ENCODE peak calls at places on chromosomes 6 and 20, in six cellular contexts. One of them, this sample, is unnamed.
A peak's percentile ranks its signal among the peaks of the same experiment; 100 is the strongest.

GRCh38 chr6:164069352-164070022 is 655.0 kb downstream of the QKI start:
- DNase-seq in mesenchymal stem cell: no peak
- DNase-seq in IMR-90: no peak
- DNase-seq in H1: no peak
- DNase-seq in trophoblast cell: no peak
- DNase-seq in H9: no peak
- DNase-seq in this sample: peak; percentile 75

GRCh38 chr6:64664480-64664879 is 1028.9 kb downstream of the PHF3 start:
- DNase-seq in mesenchymal stem cell: no peak
- DNase-seq in IMR-90: no peak
- DNase-seq in H1: no peak
- DNase-seq in trophoblast cell: no peak
- DNase-seq in H9: no peak
- DNase-seq in this sample: no peak

GRCh38 chr20:29743101-29743931 is 1514.1 kb upstream of the DEFB115 start:
- DNase-seq in mesenchymal stem cell: no peak
- DNase-seq in IMR-90: no peak
- DNase-seq in H1: no peak
- DNase-seq in trophoblast cell: no peak
- DNase-seq in H9: no peak
- DNase-seq in this sample: no peak

GRCh38 chr6:159608961-159609673 is 83.9 kb downstream of the SOD2 start:
- DNase-seq in mesenchymal stem cell: no peak
- DNase-seq in IMR-90: peak; percentile 28
- DNase-seq in H1: peak; percentile 34
- DNase-seq in trophoblast cell: peak; percentile 72
- DNase-seq in H9: peak; percentile 65
- DNase-seq in this sample: no peak

GRCh38 chr6:138336221-138336620 is 41.5 kb upstream of the SMIM28 start:
- DNase-seq in mesenchymal stem cell: no peak
- DNase-seq in IMR-90: no peak
- DNase-seq in H1: no peak
- DNase-seq in trophoblast cell: no peak
- DNase-seq in H9: peak; percentile 53
- DNase-seq in this sample: no peak

GRCh38 chr6:95091823-95092436 is 485.4 kb upstream of the MANEA start:
- DNase-seq in mesenchymal stem cell: peak; percentile 66
- DNase-seq in IMR-90: peak; percentile 72
- DNase-seq in H1: no peak
- DNase-seq in trophoblast cell: peak; percentile 76
- DNase-seq in H9: no peak
- DNase-seq in this sample: peak; percentile 45

GRCh38 chr20:5065489-5066383 is 54.0 kb downstream of the PCNA start:
- DNase-seq in mesenchymal stem cell: peak; percentile 94
- DNase-seq in IMR-90: peak; percentile 97
- DNase-seq in H1: no peak
- DNase-seq in trophoblast cell: peak; percentile 99
- DNase-seq in H9: no peak
- DNase-seq in this sample: no peak

GRCh38 chr6:100440935-100441334 is 23.8 kb downstream of the SIM1 start:
- DNase-seq in mesenchymal stem cell: no peak
- DNase-seq in IMR-90: no peak
- DNase-seq in H1: no peak
- DNase-seq in trophoblast cell: no peak
- DNase-seq in H9: no peak
- DNase-seq in this sample: no peak

GRCh38 chr6:170177383-170178265 is 113.3 kb downstream of the DLL1 start:
- DNase-seq in mesenchymal stem cell: peak; percentile 5
- DNase-seq in IMR-90: no peak
- DNase-seq in H1: no peak
- DNase-seq in trophoblast cell: peak; percentile 32
- DNase-seq in H9: peak; percentile 26
- DNase-seq in this sample: no peak

GRCh38 chr6:144064831-144065668 is 30.3 kb downstream of the SF3B5 start:
- DNase-seq in mesenchymal stem cell: peak; percentile 15
- DNase-seq in IMR-90: no peak
- DNase-seq in H1: no peak
- DNase-seq in trophoblast cell: no peak
- DNase-seq in H9: no peak
- DNase-seq in this sample: peak; percentile 15

GRCh38 chr20:34185766-34186620 is 55.2 kb upstream of the ASIP start:
- DNase-seq in mesenchymal stem cell: no peak
- DNase-seq in IMR-90: no peak
- DNase-seq in H1: no peak
- DNase-seq in trophoblast cell: peak; percentile 10
- DNase-seq in H9: no peak
- DNase-seq in this sample: no peak

GRCh38 chr6:112054001-112054400 is at the start of gene CCN6:
- DNase-seq in mesenchymal stem cell: no peak
- DNase-seq in IMR-90: no peak
- DNase-seq in H1: no peak
- DNase-seq in trophoblast cell: no peak
- DNase-seq in H9: no peak
- DNase-seq in this sample: no peak

GRCh38 chr20:6566821-6567220 is 200.7 kb upstream of the BMP2 start:
- DNase-seq in mesenchymal stem cell: peak; percentile 86
- DNase-seq in IMR-90: peak; percentile 96
- DNase-seq in H1: no peak
- DNase-seq in trophoblast cell: peak; percentile 18
- DNase-seq in H9: no peak
- DNase-seq in this sample: no peak

GRCh38 chr6:166636191-166636938 is 9.3 kb upstream of the RPS6KA2 start:
- DNase-seq in mesenchymal stem cell: no peak
- DNase-seq in IMR-90: no peak
- DNase-seq in H1: no peak
- DNase-seq in trophoblast cell: no peak
- DNase-seq in H9: no peak
- DNase-seq in this sample: no peak

GRCh38 chr6:3755637-3756515 is 4.4 kb upstream of the PXDC1 start:
- DNase-seq in mesenchymal stem cell: no peak
- DNase-seq in IMR-90: no peak
- DNase-seq in H1: no peak
- DNase-seq in trophoblast cell: peak; percentile 90
- DNase-seq in H9: peak; percentile 61
- DNase-seq in this sample: no peak

GRCh38 chr6:117976030-117976651 is 69.1 kb downstream of the SLC35F1 start:
- DNase-seq in mesenchymal stem cell: peak; percentile 43
- DNase-seq in IMR-90: peak; percentile 44
- DNase-seq in H1: no peak
- DNase-seq in trophoblast cell: peak; percentile 78
- DNase-seq in H9: no peak
- DNase-seq in this sample: peak; percentile 54

GRCh38 chr20:25058051-25058796 is at the start of gene ACSS1:
- DNase-seq in mesenchymal stem cell: peak; percentile 40
- DNase-seq in IMR-90: peak; percentile 31
- DNase-seq in H1: no peak
- DNase-seq in trophoblast cell: peak; percentile 39
- DNase-seq in H9: peak; percentile 56
- DNase-seq in this sample: no peak

GRCh38 chr6:135168766-135169165 is 12.3 kb upstream of the MYB start:
- DNase-seq in mesenchymal stem cell: no peak
- DNase-seq in IMR-90: no peak
- DNase-seq in H1: no peak
- DNase-seq in trophoblast cell: no peak
- DNase-seq in H9: no peak
- DNase-seq in this sample: no peak

GRCh38 chr6:82843291-82843885 is 222.3 kb downstream of the UBE3D start:
- DNase-seq in mesenchymal stem cell: no peak
- DNase-seq in IMR-90: peak; percentile 12
- DNase-seq in H1: no peak
- DNase-seq in trophoblast cell: no peak
- DNase-seq in H9: no peak
- DNase-seq in this sample: no peak

GRCh38 chr6:111700135-111700690 is 94.5 kb upstream of the TRAF3IP2 start:
- DNase-seq in mesenchymal stem cell: no peak
- DNase-seq in IMR-90: no peak
- DNase-seq in H1: no peak
- DNase-seq in trophoblast cell: no peak
- DNase-seq in H9: no peak
- DNase-seq in this sample: no peak

GRCh38 chr6:165656581-165657324 is 6.3 kb downstream of the PDE10A start:
- DNase-seq in mesenchymal stem cell: no peak
- DNase-seq in IMR-90: no peak
- DNase-seq in H1: no peak
- DNase-seq in trophoblast cell: peak; percentile 25
- DNase-seq in H9: no peak
- DNase-seq in this sample: no peak

GRCh38 chr6:107763959-107764358 is 60.2 kb downstream of the SCML4 start:
- DNase-seq in mesenchymal stem cell: peak; percentile 49
- DNase-seq in IMR-90: peak; percentile 53
- DNase-seq in H1: no peak
- DNase-seq in trophoblast cell: no peak
- DNase-seq in H9: no peak
- DNase-seq in this sample: no peak

GRCh38 chr6:6405997-6406699 is 85.7 kb upstream of the F13A1 start:
- DNase-seq in mesenchymal stem cell: no peak
- DNase-seq in IMR-90: no peak
- DNase-seq in H1: no peak
- DNase-seq in trophoblast cell: no peak
- DNase-seq in H9: no peak
- DNase-seq in this sample: no peak

GRCh38 chr6:40611416-40611815 is 24.3 kb upstream of the LRFN2 start:
- DNase-seq in mesenchymal stem cell: no peak
- DNase-seq in IMR-90: no peak
- DNase-seq in H1: no peak
- DNase-seq in trophoblast cell: no peak
- DNase-seq in H9: no peak
- DNase-seq in this sample: no peak

GRCh38 chr6:42047790-42048405 is 2.4 kb upstream of the TAF8 start:
- DNase-seq in mesenchymal stem cell: no peak
- DNase-seq in IMR-90: no peak
- DNase-seq in H1: no peak
- DNase-seq in trophoblast cell: no peak
- DNase-seq in H9: no peak
- DNase-seq in this sample: no peak

GRCh38 chr20:38751360-38751976 is 3.2 kb downstream of the ACTR5 start:
- DNase-seq in mesenchymal stem cell: peak; percentile 46
- DNase-seq in IMR-90: peak; percentile 46
- DNase-seq in H1: no peak
- DNase-seq in trophoblast cell: peak; percentile 63
- DNase-seq in H9: no peak
- DNase-seq in this sample: no peak

GRCh38 chr6:88349511-88349910 is 183.4 kb upstream of the CNR1 start:
- DNase-seq in mesenchymal stem cell: no peak
- DNase-seq in IMR-90: no peak
- DNase-seq in H1: no peak
- DNase-seq in trophoblast cell: no peak
- DNase-seq in H9: no peak
- DNase-seq in this sample: no peak

GRCh38 chr6:138509371-138509770 is 10.1 kb upstream of the NHSL1 start:
- DNase-seq in mesenchymal stem cell: peak; percentile 32
- DNase-seq in IMR-90: peak; percentile 52
- DNase-seq in H1: no peak
- DNase-seq in trophoblast cell: peak; percentile 71
- DNase-seq in H9: no peak
- DNase-seq in this sample: no peak

GRCh38 chr6:158869010-158869603 is 49.9 kb upstream of the EZR start:
- DNase-seq in mesenchymal stem cell: no peak
- DNase-seq in IMR-90: no peak
- DNase-seq in H1: no peak
- DNase-seq in trophoblast cell: peak; percentile 82
- DNase-seq in H9: peak; percentile 89
- DNase-seq in this sample: peak; percentile 26

GRCh38 chr6:151142676-151143075 is 97.1 kb upstream of the AKAP12 start:
- DNase-seq in mesenchymal stem cell: no peak
- DNase-seq in IMR-90: no peak
- DNase-seq in H1: no peak
- DNase-seq in trophoblast cell: no peak
- DNase-seq in H9: no peak
- DNase-seq in this sample: no peak

GRCh38 chr6:141403827-141404226 is 728.9 kb upstream of the GJE1 start:
- DNase-seq in mesenchymal stem cell: no peak
- DNase-seq in IMR-90: no peak
- DNase-seq in H1: no peak
- DNase-seq in trophoblast cell: no peak
- DNase-seq in H9: no peak
- DNase-seq in this sample: no peak

GRCh38 chr20:3679749-3680700 is 1.8 kb downstream of the ADAM33 start:
- DNase-seq in mesenchymal stem cell: peak; percentile 56
- DNase-seq in IMR-90: peak; percentile 48
- DNase-seq in H1: no peak
- DNase-seq in trophoblast cell: no peak
- DNase-seq in H9: no peak
- DNase-seq in this sample: no peak

GRCh38 chr6:73362358-73362757 is at the start of gene KHDC3L:
- DNase-seq in mesenchymal stem cell: no peak
- DNase-seq in IMR-90: no peak
- DNase-seq in H1: no peak
- DNase-seq in trophoblast cell: no peak
- DNase-seq in H9: no peak
- DNase-seq in this sample: no peak

DNA sequence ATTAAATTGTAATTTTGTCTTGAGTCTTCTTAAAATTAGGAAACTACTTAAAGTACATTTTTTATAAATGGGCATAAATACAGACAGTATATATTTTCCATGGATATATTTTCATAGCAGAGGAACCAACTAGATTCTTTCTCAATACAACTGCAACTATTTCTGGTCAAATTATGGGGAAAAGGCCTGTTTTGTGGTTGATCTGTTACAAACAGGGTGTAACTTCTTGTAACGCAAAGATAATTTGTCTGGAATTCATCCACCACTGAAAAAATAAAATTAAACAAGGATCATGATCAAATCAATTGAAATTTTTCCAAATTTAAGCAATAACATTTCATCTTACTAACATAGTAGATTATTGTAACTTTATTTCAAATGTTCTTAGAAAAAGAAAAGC is 67.2 kb upstream of the RNF146 start:
- DNase-seq in mesenchymal stem cell: no peak
- DNase-seq in IMR-90: no peak
- DNase-seq in H1: no peak
- DNase-seq in trophoblast cell: no peak
- DNase-seq in H9: no peak
- DNase-seq in this sample: no peak
- H4K91ac ChIP-seq in mesenchymal stem cell: no peak overlapping the region
- H4K91ac ChIP-seq in IMR-90: no peak overlapping the region
- H4K91ac ChIP-seq in H1: no peak overlapping the region
- H4K91ac ChIP-seq in trophoblast cell: no peak overlapping the region
- H4K91ac ChIP-seq in H9: no peak overlapping the region
- H4K91ac ChIP-seq in this sample: no peak overlapping the region

GRCh38 chr6:83849127-83849526 is 4.0 kb upstream of the RIPPLY2 start:
- DNase-seq in mesenchymal stem cell: no peak
- DNase-seq in IMR-90: no peak
- DNase-seq in H1: no peak
- DNase-seq in trophoblast cell: no peak
- DNase-seq in H9: no peak
- DNase-seq in this sample: no peak
- H4K91ac ChIP-seq in mesenchymal stem cell: no peak overlapping the region
- H4K91ac ChIP-seq in IMR-90: no peak overlapping the region
- H4K91ac ChIP-seq in H1: no peak overlapping the region
- H4K91ac ChIP-seq in trophoblast cell: no peak overlapping the region
- H4K91ac ChIP-seq in H9: no peak overlapping the region
- H4K91ac ChIP-seq in this sample: no peak overlapping the region

GRCh38 chr20:43188861-43189613 is 669 bp downstream of the PTPRT start:
- DNase-seq in mesenchymal stem cell: no peak
- DNase-seq in IMR-90: no peak
- DNase-seq in H1: no peak
- DNase-seq in trophoblast cell: no peak
- DNase-seq in H9: peak; percentile 33
- DNase-seq in this sample: no peak
- H4K91ac ChIP-seq in mesenchymal stem cell: no peak overlapping the region
- H4K91ac ChIP-seq in IMR-90: no peak overlapping the region
- H4K91ac ChIP-seq in H1: no peak overlapping the region
- H4K91ac ChIP-seq in trophoblast cell: no peak overlapping the region
- H4K91ac ChIP-seq in H9: no peak overlapping the region
- H4K91ac ChIP-seq in this sample: no peak overlapping the region

GRCh38 chr20:55678970-55679667 is 326.2 kb downstream of the CBLN4 start:
- DNase-seq in mesenchymal stem cell: no peak
- DNase-seq in IMR-90: no peak
- DNase-seq in H1: no peak
- DNase-seq in trophoblast cell: no peak
- DNase-seq in H9: no peak
- DNase-seq in this sample: no peak
- H4K91ac ChIP-seq in mesenchymal stem cell: no peak overlapping the region
- H4K91ac ChIP-seq in IMR-90: no peak overlapping the region
- H4K91ac ChIP-seq in H1: no peak overlapping the region
- H4K91ac ChIP-seq in trophoblast cell: no peak overlapping the region
- H4K91ac ChIP-seq in H9: no peak overlapping the region
- H4K91ac ChIP-seq in this sample: no peak overlapping the region

This sample was measured in neuronal stem cell.